ENCODE peak calls at places on chromosome 15, in four cellular contexts. S is H1, Y is K562, A is SK-N-SH. V is an unnamed sample.

GRCh38 chr15:32718822-32719716 is 1.3 kb downstream of the GREM1 start:
- DNase-seq in A (peak), Y (no peak), S (peak), V (peak)

GRCh38 chr15:84099181-84099580 is 136.4 kb upstream of the GOLGA6L4 start:
- DNase-seq in A (no peak), Y (no peak), S (no peak), V (no peak)

GRCh38 chr15:40471105-40471777 is 457 bp downstream of the CHST14 start:
- DNase-seq in Y (no peak), S (peak), A (no peak), V (peak)

GRCh38 chr15:49238342-49238741 is 68.3 kb downstream of the GALK2 start:
- DNase-seq in S (no peak), Y (no peak), A (peak), V (no peak)

GRCh38 chr15:38605744-38606143 is 41.1 kb upstream of the RASGRP1 start:
- DNase-seq in Y (no peak), S (no peak), A (no peak), V (no peak)

GRCh38 chr15:28094732-28095521 is 4.2 kb downstream of the OCA2 start:
- DNase-seq in A (peak), S (peak), Y (no peak), V (peak)

GRCh38 chr15:70299931-70300858 is 202.5 kb upstream of the TLE3 start:
- DNase-seq in A (no peak), Y (no peak), S (no peak), V (no peak)

GRCh38 chr15:95259965-95260364 is 1028.6 kb downstream of the MCTP2 start:
- DNase-seq in A (no peak), S (no peak), Y (peak), V (no peak)

GRCh38 chr15:33242165-33242564 is 47.7 kb upstream of the FMN1 start:
- DNase-seq in Y (no peak), S (no peak), A (peak), V (no peak)

GRCh38 chr15:55703873-55704285 is 39.1 kb downstream of the PRTG start:
- DNase-seq in A (no peak), S (no peak), Y (no peak), V (no peak)

GRCh38 chr15:39922450-39923092 is 2.5 kb upstream of the GPR176 start:
- DNase-seq in A (no peak), S (no peak), Y (no peak), V (no peak)

GRCh38 chr15:74040115-74040850 is 42.1 kb downstream of the GOLGA6A start:
- DNase-seq in S (no peak), A (no peak), Y (no peak), V (no peak)

GRCh38 chr15:64716452-64716851 is 58.9 kb downstream of the RBPMS2 start:
- DNase-seq in S (no peak), Y (no peak), A (no peak), V (no peak)

GRCh38 chr15:57634290-57634689 is 42.6 kb downstream of the MYZAP start:
- DNase-seq in S (no peak), Y (no peak), A (no peak), V (no peak)

GRCh38 chr15:38688761-38689160 is 124.1 kb upstream of the RASGRP1 start:
- DNase-seq in Y (no peak), A (no peak), S (no peak), V (no peak)

GRCh38 chr15:101052681-101053121 is 133.5 kb downstream of the LRRK1 start:
- DNase-seq in Y (no peak), A (peak), S (no peak), V (no peak)

GRCh38 chr15:51878446-51879386 is 49.3 kb downstream of the TMOD3 start:
- DNase-seq in Y (peak), A (no peak), S (no peak), V (no peak)

GRCh38 chr15:51755790-51756189 is 4.4 kb downstream of the TMOD2 start:
- DNase-seq in A (no peak), Y (no peak), S (no peak), V (no peak)

GRCh38 chr15:61382927-61383326 is 153.8 kb upstream of the RORA start:
- DNase-seq in Y (no peak), A (no peak), S (no peak), V (no peak)

GRCh38 chr15:46129145-46129544 is 494.3 kb downstream of the SQOR start:
- DNase-seq in S (no peak), A (no peak), Y (no peak), V (no peak)

GRCh38 chr15:87736401-87736800 is 520.1 kb downstream of the NTRK3 start:
- DNase-seq in S (no peak), Y (no peak), A (no peak), V (no peak)

GRCh38 chr15:92845109-92845508 is 55.0 kb upstream of the CHD2 start:
- DNase-seq in A (no peak), S (no peak), Y (no peak), V (no peak)

GRCh38 chr15:50925281-50925680 is 16.8 kb downstream of the AP4E1 start:
- DNase-seq in Y (no peak), A (no peak), S (no peak), V (no peak)

GRCh38 chr15:56805466-56806146 is 72.3 kb upstream of the ZNF280D start:
- DNase-seq in S (no peak), A (no peak), Y (no peak), V (no peak)

GRCh38 chr15:65207280-65207679 is 4.0 kb downstream of the CILP start:
- DNase-seq in S (no peak), Y (no peak), A (no peak), V (no peak)

DNA sequence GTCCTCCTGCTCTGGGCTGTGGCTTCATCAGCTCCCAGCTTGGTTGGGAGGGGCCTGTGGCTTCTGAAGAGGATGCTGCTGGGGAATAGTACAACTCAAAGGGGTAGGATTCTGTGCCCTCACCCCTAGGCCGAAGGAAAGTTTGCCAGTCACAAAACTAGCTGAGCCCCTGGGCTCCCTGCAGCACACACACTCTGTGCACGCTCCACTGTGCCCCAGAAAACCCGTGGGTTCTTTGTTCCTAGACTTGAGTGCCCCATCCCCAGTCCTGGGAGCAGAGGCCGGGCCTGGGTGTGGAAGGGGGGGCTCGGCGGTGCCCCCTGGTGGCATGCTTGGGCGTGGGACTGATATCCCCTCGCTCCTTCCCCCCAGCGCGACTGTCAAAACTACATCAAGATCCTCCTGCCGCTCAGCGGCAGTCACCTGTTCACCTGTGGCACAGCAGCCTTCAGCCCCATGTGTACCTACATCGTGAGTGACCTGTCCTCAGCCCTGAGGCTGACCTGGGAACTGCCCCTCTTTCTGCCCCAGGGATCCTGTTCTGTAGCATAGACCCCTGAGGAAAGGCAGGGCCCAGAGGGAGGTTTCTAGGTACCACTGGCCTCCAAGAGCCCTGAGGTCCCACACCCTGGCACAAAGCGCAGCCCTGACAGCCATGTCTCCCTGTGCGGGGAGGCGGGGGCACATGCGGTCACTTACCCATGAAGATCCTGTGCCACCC is 14.2 kb downstream of the CIB1 start:
- DNase-seq in S (peak), A (peak), Y (peak), V (peak)
- TF ChIP-seq TEAD4 in S (no peak), A (no peak), Y (no peak), V (no peak)

DNA sequence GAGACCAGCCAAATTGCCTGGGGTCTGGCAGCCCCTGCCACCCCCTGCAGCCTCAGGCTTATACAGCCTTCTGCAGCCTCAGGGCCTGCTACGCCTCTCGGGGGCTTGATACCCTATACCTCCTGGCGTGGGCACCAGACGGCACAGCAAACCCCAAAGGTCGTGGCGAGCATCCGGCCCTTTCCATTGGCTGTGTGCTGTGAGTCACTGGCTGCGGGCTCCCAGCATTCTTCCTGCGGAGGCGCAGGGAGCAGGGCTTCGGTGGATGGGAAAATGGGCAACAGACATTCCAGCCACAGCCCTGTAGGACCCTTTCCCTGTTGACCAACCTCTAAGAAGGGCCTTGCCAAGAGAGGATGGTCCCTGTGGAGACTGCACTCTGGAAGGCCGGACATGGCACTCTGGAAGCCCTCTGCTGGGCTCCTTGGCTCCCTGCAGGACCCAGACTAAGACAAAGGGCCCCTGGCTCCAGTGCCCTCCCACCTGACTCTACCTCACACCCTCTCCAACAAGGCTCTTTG is 59.6 kb downstream of the ITGA11 start:
- DNase-seq in A (peak), Y (peak), S (peak), V (peak)
- TF ChIP-seq MAX in A (no peak), Y (no peak), S (no peak), V (no peak)

GRCh38 chr15:47366884-47367283 is 350.4 kb upstream of the SEMA6D start:
- DNase-seq in A (no peak), S (no peak), Y (no peak), V (no peak)
- TF ChIP-seq TEAD4 in A (no peak), S (no peak), Y (no peak), V (no peak)

GRCh38 chr15:78213956-78214355 is 20.4 kb downstream of the ACSBG1 start:
- DNase-seq in S (no peak), A (no peak), Y (no peak), V (no peak)

GRCh38 chr15:78220713-78221112 is 13.7 kb downstream of the ACSBG1 start:
- DNase-seq in S (no peak), A (no peak), Y (no peak), V (no peak)

GRCh38 chr15:78212546-78213424 is 21.6 kb downstream of the ACSBG1 start:
- DNase-seq in S (peak), A (peak), Y (peak), V (no peak)

GRCh38 chr15:78213425-78213750 is 21.0 kb downstream of the ACSBG1 start:
- DNase-seq in A (no peak), Y (no peak), S (no peak), V (no peak)

GRCh38 chr15:78216276-78217229 is 17.8 kb downstream of the ACSBG1 start:
- DNase-seq in S (no peak), Y (no peak), A (no peak), V (no peak)
- TF ChIP-seq MAX in S (no peak), Y (no peak), A (no peak), V (no peak)

GRCh38 chr15:66997212-66997611 is 68.2 kb upstream of the SMAD3 start:
- DNase-seq in Y (no peak), S (no peak), A (no peak), V (no peak)
- TF ChIP-seq TEAD4 in Y (no peak), S (no peak), A (peak), V (no peak)

GRCh38 chr15:99466701-99467337 is 99.0 kb upstream of the MEF2A start:
- DNase-seq in A (no peak), Y (no peak), S (no peak), V (no peak)
- TF ChIP-seq MAX in A (no peak), Y (no peak), S (no peak), V (no peak)

DNA sequence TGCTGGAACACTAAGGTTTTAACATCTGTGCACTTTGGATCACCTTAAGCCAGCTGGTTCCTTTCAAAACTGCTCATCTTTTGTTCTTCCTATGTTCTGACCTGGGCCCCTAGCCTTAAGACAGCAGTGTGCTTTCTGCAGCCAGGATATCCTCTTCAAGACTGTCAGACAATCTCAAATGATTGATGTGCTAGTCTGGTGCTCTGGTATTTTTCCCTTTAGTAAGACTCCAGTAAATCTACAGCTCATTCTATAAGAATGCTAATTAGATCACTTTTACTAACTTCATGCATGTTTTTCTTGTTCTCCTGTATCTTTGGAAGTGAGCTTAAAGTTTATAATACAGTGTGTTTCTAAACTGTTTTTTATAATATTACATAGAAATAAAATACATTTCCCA is 220.8 kb upstream of the NANOGP8 start:
- DNase-seq in S (no peak), Y (peak), A (no peak), V (no peak)
- TF ChIP-seq TEAD4 in S (no peak), Y (no peak), A (peak), V (no peak)

GRCh38 chr15:42048821-42049200 is 28.0 kb upstream of the PLA2G4E start:
- DNase-seq in S (no peak), A (no peak), Y (no peak), V (no peak)
- TF ChIP-seq MAX in S (no peak), A (no peak), Y (no peak), V (no peak)